ENCODE peak calls at places on chromosomes 4 and X, in seven cellular contexts. V is thyroid gland, N is hepatocyte, Z is upper lobe of right lung, C is thoracic aorta, Y is H9, I is cardiac muscle cell. U is an unnamed sample.
A peak's percentile ranks its signal among the peaks of the same experiment; 100 is the strongest.

GRCh38 chr4:158208931-158209640 is 1.2 kb upstream of the TMEM144 start:
- DNase-seq in Z (no peak), C (no peak), I (no peak), N (no peak), V (no peak), Y (no peak), U (no peak)

GRCh38 chr4:3826247-3827172 is 60.3 kb downstream of the ADRA2C start:
- DNase-seq in Z (no peak), Y (no peak), C (no peak), V (no peak), N (no peak), I (no peak), U (no peak)

GRCh38 chr4:183158062-183158461 is 59.0 kb downstream of the WWC2 start:
- DNase-seq in N (no peak), V (no peak), Y (no peak), Z (no peak), C (no peak), I (no peak), U (no peak)

GRCh38 chr4:75584067-75584466 is 28.2 kb downstream of the ODAPH start:
- DNase-seq in V (no peak), I (no peak), Z (no peak), N (no peak), C (no peak), Y (no peak), U (no peak)

GRCh38 chrX:39759526-39760224 is 338.1 kb downstream of the BCOR start:
- DNase-seq in V (peak; percentile 82), I (peak; percentile 43), Z (peak; percentile 66), C (no peak), N (peak; percentile 62), Y (no peak), U (no peak)

GRCh38 chrX:23493941-23494374 is 159.3 kb downstream of the PTCHD1 start:
- DNase-seq in C (no peak), I (no peak), Z (no peak), Y (no peak), N (no peak), V (no peak), U (peak; percentile 46)

GRCh38 chr4:27289704-27290103 is 429.1 kb downstream of the STIM2 start:
- DNase-seq in Z (no peak), V (no peak), Y (no peak), N (no peak), C (no peak), I (no peak), U (no peak)

GRCh38 chrX:19381326-19381725 is 37.6 kb downstream of the PDHA1 start:
- DNase-seq in V (no peak), Y (no peak), N (no peak), I (no peak), Z (no peak), C (no peak), U (no peak)

GRCh38 chr4:37981844-37982720 is 21.9 kb downstream of the PTTG2 start:
- DNase-seq in Z (no peak), Y (no peak), C (no peak), N (no peak), I (no peak), V (no peak), U (no peak)

GRCh38 chrX:155094468-155095061 is 23.3 kb downstream of the BRCC3 start:
- DNase-seq in I (peak; percentile 28), Y (no peak), C (no peak), V (no peak), N (peak; percentile 18), Z (no peak), U (peak; percentile 24)

GRCh38 chrX:25519258-25519657 is 503.5 kb upstream of the ARX start:
- DNase-seq in I (no peak), V (no peak), Y (no peak), C (no peak), Z (no peak), N (no peak), U (no peak)

GRCh38 chr4:153499005-153499404 is 32.8 kb downstream of the TMEM131L start:
- DNase-seq in Z (no peak), Y (no peak), C (no peak), I (no peak), N (no peak), V (no peak), U (no peak)

GRCh38 chr4:1154126-1154522 is 18.3 kb downstream of the SPON2 start:
- DNase-seq in I (no peak), Z (no peak), V (no peak), N (no peak), Y (no peak), C (no peak), U (no peak)
- H3K9me3 ChIP-seq in I (no peaks in the 10 kb centered on the region), Z (no peaks in the 10 kb centered on the region), V (no peaks in the 10 kb centered on the region), N (peaks cover 4% of the 10 kb centered on the region), Y (no peaks in the 10 kb centered on the region), C (peaks cover 6% of the 10 kb centered on the region), U (no peaks in the 10 kb centered on the region)

GRCh38 chrX:132664273-132664672 is 175.4 kb upstream of the MBNL3 start:
- DNase-seq in Z (no peak), N (no peak), I (no peak), C (no peak), V (no peak), Y (no peak), U (no peak)
- H3K9me3 ChIP-seq in Z (no peaks in the 10 kb centered on the region), N (no peaks in the 10 kb centered on the region), I (no peaks in the 10 kb centered on the region), C (no peaks in the 10 kb centered on the region), V (no peaks in the 10 kb centered on the region), Y (no peaks in the 10 kb centered on the region), U (no peaks in the 10 kb centered on the region)

GRCh38 chrX:142998447-142999208 is 27.1 kb upstream of the SPANXN4 start:
- DNase-seq in Z (no peak), C (no peak), V (no peak), Y (no peak), N (no peak), I (no peak), U (no peak)
- H3K9me3 ChIP-seq in Z (no peaks in the 10 kb centered on the region), C (no peaks in the 10 kb centered on the region), V (no peaks in the 10 kb centered on the region), Y (no peaks in the 10 kb centered on the region), N (no peaks in the 10 kb centered on the region), I (no peaks in the 10 kb centered on the region), U (no peaks in the 10 kb centered on the region)

DNA sequence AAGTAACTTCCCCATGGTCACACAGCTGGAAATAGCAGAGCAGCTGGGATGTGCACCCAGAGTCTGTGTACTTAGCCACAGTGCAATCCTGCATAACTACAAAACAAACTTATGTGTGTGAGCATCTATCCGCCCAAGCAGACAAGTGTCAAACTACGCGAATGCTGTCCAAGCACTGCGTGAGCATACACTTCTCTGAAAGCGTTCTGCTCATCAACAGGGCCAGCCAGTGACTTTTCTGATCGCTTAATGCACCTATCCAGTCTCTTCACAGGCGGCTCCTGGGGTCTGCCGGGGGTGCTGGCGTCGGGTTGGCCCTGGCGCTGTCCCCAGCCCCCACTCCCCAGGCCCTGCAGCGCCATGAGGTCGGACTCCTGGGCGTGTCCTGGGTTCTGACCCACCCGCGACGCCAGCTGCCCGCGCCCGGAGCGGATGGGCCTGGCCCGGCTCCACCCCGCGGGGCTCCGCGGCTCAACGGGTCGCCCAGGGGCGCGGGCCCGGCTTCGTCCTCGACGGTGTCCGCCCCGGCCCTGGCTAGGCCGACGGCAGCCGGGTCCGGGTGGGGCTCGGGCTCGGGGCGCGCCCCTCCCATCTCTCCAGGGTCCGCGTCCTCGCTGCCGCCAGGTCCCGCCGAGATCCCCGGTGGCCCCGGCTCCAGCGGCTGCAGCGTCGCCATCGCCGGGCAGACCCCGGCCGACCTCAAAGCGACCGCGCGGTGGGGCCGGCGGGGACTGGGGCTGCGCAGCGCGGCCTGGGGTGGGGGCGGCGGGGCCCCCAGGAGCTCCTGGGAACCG is 1.3 kb upstream of the ZNF141 start:
- DNase-seq in C (no peak), Z (peak; percentile 73), N (peak; percentile 38), V (peak; percentile 52), I (peak; percentile 34), Y (peak; percentile 29), U (no peak)
- H3K9me3 ChIP-seq in C (peaks cover 4% of the 10 kb centered on the region), Z (peaks cover 10% of the 10 kb centered on the region), N (peaks cover 14% of the 10 kb centered on the region), V (no peaks in the 10 kb centered on the region), I (no peaks in the 10 kb centered on the region), Y (no peaks in the 10 kb centered on the region), U (peaks cover 1% of the 10 kb centered on the region)

DNA sequence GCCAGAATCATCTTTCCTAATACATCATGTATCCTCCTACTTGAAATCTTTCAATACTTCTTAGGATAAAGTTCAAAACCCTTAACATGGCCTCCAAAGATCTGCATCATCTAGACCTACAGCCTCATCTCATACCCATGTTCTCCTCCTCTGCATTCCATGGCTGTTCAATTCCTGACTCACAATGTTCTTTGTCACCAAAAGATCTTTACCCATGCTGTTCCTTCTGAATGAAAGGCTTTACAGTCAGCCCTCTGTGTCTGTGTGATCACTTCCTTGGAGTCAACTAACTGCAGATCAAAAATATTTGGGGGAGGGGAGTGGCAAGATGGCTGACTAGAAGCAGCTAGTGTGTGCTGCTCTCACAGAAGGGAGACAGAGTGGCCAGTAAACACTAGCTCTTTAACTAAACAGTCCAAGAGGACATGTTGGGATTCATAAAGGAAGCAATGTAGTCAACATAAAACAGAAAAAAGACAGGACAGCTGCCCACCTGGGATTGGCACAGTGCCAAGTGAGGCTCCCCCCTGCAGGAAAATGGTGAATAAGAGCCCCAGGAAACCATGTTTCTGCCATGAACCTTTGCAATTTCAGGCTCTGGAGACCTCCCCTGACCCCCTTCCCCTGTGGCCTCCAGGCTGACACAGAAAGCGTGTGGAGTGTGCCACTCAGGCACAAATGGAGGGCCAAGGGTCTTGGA is 31.9 kb downstream of the CBR4 start:
- DNase-seq in N (no peak), Y (no peak), V (no peak), C (no peak), Z (no peak), I (no peak), U (no peak)
- H3K9me3 ChIP-seq in N (peaks cover 18% of the 10 kb centered on the region), Y (peaks cover 6% of the 10 kb centered on the region), V (no peaks in the 10 kb centered on the region), C (peaks cover 23% of the 10 kb centered on the region), Z (peaks cover 10% of the 10 kb centered on the region), I (no peaks in the 10 kb centered on the region), U (no peaks in the 10 kb centered on the region)

GRCh38 chr4:1251773-1252066 is 2.8 kb upstream of the CTBP1 start:
- DNase-seq in Z (no peak), Y (no peak), V (no peak), C (no peak), I (no peak), N (no peak), U (no peak)

GRCh38 chr4:1249731-1250526 is 999 bp upstream of the CTBP1 start:
- DNase-seq in V (peak; percentile 32), C (no peak), N (peak; percentile 50), Z (peak; percentile 81), I (no peak), Y (peak; percentile 49), U (no peak)

GRCh38 chr4:1249148-1249730 is 309 bp upstream of the CTBP1 start:
- DNase-seq in V (peak; percentile 87), I (peak; percentile 96), N (peak; percentile 97), Y (peak; percentile 67), C (no peak), Z (peak; percentile 94), U (peak; percentile 87)

GRCh38 chr4:1250921-1251772 is 2.2 kb upstream of the CTBP1 start:
- DNase-seq in Y (no peak), Z (no peak), V (no peak), C (no peak), N (peak; percentile 2), I (no peak), U (no peak)

DNA sequence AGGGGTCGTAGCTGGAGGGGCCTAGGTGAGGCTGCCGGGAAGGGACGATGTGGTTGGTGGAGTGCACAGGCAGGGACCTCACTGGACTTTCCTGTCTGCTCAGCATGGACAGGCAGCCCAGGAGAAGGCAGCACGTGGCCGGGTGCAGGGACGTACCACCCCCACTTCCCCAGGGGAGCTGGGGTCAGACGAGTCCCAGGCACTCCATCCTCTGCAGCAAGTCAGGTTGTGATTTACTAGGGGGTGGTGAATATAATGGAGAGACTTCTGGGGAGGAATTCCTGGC is 1.5 kb upstream of the CTBP1 start:
- DNase-seq in V (no peak), I (no peak), Z (no peak), Y (no peak), N (no peak), C (no peak), U (no peak)
- H3K9me3 ChIP-seq in V (no peaks in the 10 kb centered on the region), I (no peaks in the 10 kb centered on the region), Z (no peaks in the 10 kb centered on the region), Y (peaks cover 38% of the 10 kb centered on the region), N (no peaks in the 10 kb centered on the region), C (peaks cover 4% of the 10 kb centered on the region), U (no peaks in the 10 kb centered on the region)

U was measured in small intestine.